ENCODE peak calls at places on chromosomes 4 and X, in nine cellular contexts. Y is psoas muscle; U is heart right ventricle; M is CD8-positive, alpha-beta T cell; V is kidney epithelial cell; S is cardiac muscle cell; E is spleen; Z is esophagus muscularis mucosa; D is left ventricle myocardium inferior. C is an unnamed sample. For H3K36me3 and H3K27me3, the result is how much of the 10 kb centered on the place peaks cover.

GRCh38 chrX:20265726-20266681 is 705 bp downstream of the RPS6KA3 start:
- DNase-seq in Y (peak), U (peak), M (peak), V (no peak), S (no peak), E (peak), Z (no peak), D (peak), C (peak)

GRCh38 chr4:166594326-166594946 is 639.9 kb downstream of the SPOCK3 start:
- DNase-seq in Y (no peak), U (peak), M (no peak), V (peak), S (peak), E (no peak), Z (no peak), D (no peak), C (no peak)

GRCh38 chr4:113837397-113837796 is 75.9 kb upstream of the CAMK2D start:
- DNase-seq in Y (no peak), U (no peak), M (no peak), V (peak), S (peak), E (no peak), Z (no peak), D (no peak), C (no peak)

GRCh38 chrX:132612990-132613564 is 124.2 kb upstream of the MBNL3 start:
- DNase-seq in Y (peak), U (peak), M (peak), V (no peak), S (peak), E (peak), Z (no peak), D (peak), C (peak)

GRCh38 chr4:96972920-96973319 is 1133.0 kb downstream of the PDHA2 start:
- DNase-seq in Y (no peak), U (no peak), M (no peak), V (no peak), S (no peak), E (no peak), Z (no peak), D (no peak), C (no peak)

GRCh38 chrX:38654302-38654701 is 93.0 kb downstream of the TSPAN7 start:
- DNase-seq in Y (no peak), U (peak), M (no peak), V (no peak), S (peak), E (no peak), Z (no peak), D (no peak), C (no peak)

GRCh38 chrX:148658115-148658725 is 157.8 kb downstream of the AFF2 start:
- DNase-seq in Y (no peak), U (no peak), M (no peak), V (no peak), S (peak), E (no peak), Z (no peak), D (no peak), C (no peak)

GRCh38 chrX:20231598-20231997 is 35.1 kb downstream of the RPS6KA3 start:
- DNase-seq in Y (no peak), U (no peak), M (no peak), V (no peak), S (no peak), E (no peak), Z (no peak), D (no peak), C (no peak)

GRCh38 chr4:150078996-150079581 is 844 bp downstream of the DCLK2 start:
- DNase-seq in Y (peak), U (peak), M (no peak), V (no peak), S (peak), E (peak), Z (no peak), D (peak), C (peak)

GRCh38 chrX:13064599-13065143 is 20.3 kb upstream of the FAM9C start:
- DNase-seq in Y (no peak), U (no peak), M (no peak), V (no peak), S (peak), E (no peak), Z (no peak), D (no peak), C (no peak)

GRCh38 chr4:82784615-82785247 is 13.9 kb downstream of the SCD5 start:
- DNase-seq in Y (no peak), U (no peak), M (no peak), V (no peak), S (peak), E (no peak), Z (peak), D (no peak), C (no peak)

GRCh38 chr4:15063341-15063740 is 61.1 kb downstream of the CPEB2 start:
- DNase-seq in Y (no peak), U (no peak), M (no peak), V (no peak), S (no peak), E (no peak), Z (no peak), D (no peak), C (no peak)

GRCh38 chr4:155761916-155762315 is 3.1 kb downstream of the GUCY1B1 start:
- DNase-seq in Y (no peak), U (no peak), M (no peak), V (peak), S (no peak), E (no peak), Z (no peak), D (no peak), C (no peak)

GRCh38 chr4:7704091-7704490 is 235.6 kb downstream of the AFAP1 start:
- DNase-seq in Y (no peak), U (no peak), M (no peak), V (no peak), S (no peak), E (no peak), Z (no peak), D (no peak), C (no peak)

GRCh38 chr4:7704625-7705024 is 235.0 kb downstream of the AFAP1 start:
- DNase-seq in Y (no peak), U (no peak), M (no peak), V (no peak), S (no peak), E (no peak), Z (no peak), D (no peak), C (no peak)

GRCh38 chr4:7701866-7702649 is 237.6 kb downstream of the AFAP1 start:
- DNase-seq in Y (no peak), U (no peak), M (no peak), V (no peak), S (no peak), E (no peak), Z (no peak), D (no peak), C (no peak)

GRCh38 chr4:7705062-7705461 is 234.6 kb downstream of the AFAP1 start:
- DNase-seq in Y (peak), U (peak), M (no peak), V (no peak), S (no peak), E (no peak), Z (no peak), D (peak), C (no peak)

DNA sequence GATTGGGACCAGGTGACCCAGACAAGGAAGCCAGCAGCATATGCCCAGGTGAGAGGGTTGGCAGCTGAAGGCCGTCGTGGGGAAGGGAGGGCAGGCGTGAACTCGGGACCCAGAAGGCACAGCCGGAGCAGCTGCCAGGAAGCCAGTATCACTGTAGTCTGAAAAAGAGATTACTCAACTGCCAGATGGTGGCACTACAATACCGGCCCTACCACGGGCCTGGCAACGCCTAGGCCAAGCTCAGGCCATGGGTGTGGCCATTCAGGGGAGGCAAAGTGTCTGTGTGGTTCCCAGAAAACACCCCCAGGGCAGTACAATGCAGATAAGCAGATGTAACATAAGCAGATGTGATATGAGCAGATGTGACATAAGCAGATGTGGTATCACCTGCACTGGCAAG is 236.0 kb downstream of the AFAP1 start:
- DNase-seq in Y (no peak), U (no peak), M (no peak), V (no peak), S (no peak), E (no peak), Z (no peak), D (no peak), C (no peak)
- TF ChIP-seq CTCF in Y (no peak), U (no peak), M (no peak), V (no peak), S (no peak), E (no peak), Z (no peak), D (no peak), C (no peak)

DNA sequence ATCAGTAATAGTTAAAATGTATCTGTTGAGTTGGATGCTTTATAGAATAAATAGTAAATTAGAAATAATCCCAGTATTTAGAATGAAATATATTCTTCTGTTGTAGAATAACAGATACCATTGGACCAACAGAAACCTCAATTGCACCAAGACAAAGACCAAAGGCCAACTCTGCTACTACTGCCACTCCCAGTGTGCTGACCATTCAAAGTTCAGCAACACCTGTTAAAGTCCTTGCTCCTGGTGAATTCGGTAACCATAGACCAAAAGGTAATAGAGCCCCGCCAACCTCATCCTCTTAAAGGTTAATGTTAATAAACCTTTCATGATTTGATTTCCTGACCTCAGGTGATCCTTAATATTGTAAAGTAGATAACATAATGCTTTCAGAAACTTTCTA is 73.8 kb downstream of the PAQR3 start:
- DNase-seq in Y (no peak), U (no peak), M (no peak), V (no peak), S (no peak), E (no peak), Z (no peak), D (no peak), C (no peak)
- H3K36me3 ChIP-seq in Y (under half), U (under half), M (under half), V (under half), S (under half), E (under half), Z (under half), D (under half), C (under half)

GRCh38 chrX:129984196-129984962 is 1.9 kb downstream of the BCORL1 start:
- DNase-seq in Y (peak), U (peak), M (peak), V (no peak), S (peak), E (peak), Z (no peak), D (peak), C (peak)

GRCh38 chrX:129981207-129981553 is 1.3 kb upstream of the BCORL1 start:
- DNase-seq in Y (no peak), U (no peak), M (no peak), V (no peak), S (no peak), E (no peak), Z (no peak), D (no peak), C (no peak)

GRCh38 chrX:129982300-129983246 is at the start of gene BCORL1:
- DNase-seq in Y (peak), U (peak), M (peak), V (peak), S (peak), E (peak), Z (peak), D (peak), C (peak)

GRCh38 chrX:129981752-129982299 is 609 bp upstream of the BCORL1 start:
- DNase-seq in Y (no peak), U (no peak), M (no peak), V (no peak), S (no peak), E (no peak), Z (no peak), D (no peak), C (no peak)

GRCh38 chrX:129983575-129984131 is 1.2 kb downstream of the BCORL1 start:
- DNase-seq in Y (peak), U (peak), M (peak), V (no peak), S (no peak), E (peak), Z (no peak), D (no peak), C (peak)
- H3K27me3 ChIP-seq in Y (under half), U (under half), M (under half), V (under half), S (under half), E (under half), Z (under half), D (under half), C (under half)

GRCh38 chr4:38071801-38072567 is 111.8 kb downstream of the PTTG2 start:
- DNase-seq in Y (no peak), U (no peak), M (no peak), V (no peak), S (peak), E (no peak), Z (no peak), D (no peak), C (no peak)

GRCh38 chr4:38068107-38068506 is 107.9 kb downstream of the PTTG2 start:
- DNase-seq in Y (no peak), U (no peak), M (no peak), V (no peak), S (no peak), E (no peak), Z (peak), D (no peak), C (no peak)

GRCh38 chr4:38072578-38072977 is 112.4 kb downstream of the PTTG2 start:
- DNase-seq in Y (no peak), U (no peak), M (no peak), V (no peak), S (no peak), E (no peak), Z (no peak), D (no peak), C (no peak)

GRCh38 chr4:38067499-38067898 is 107.3 kb downstream of the PTTG2 start:
- DNase-seq in Y (no peak), U (no peak), M (no peak), V (no peak), S (no peak), E (no peak), Z (no peak), D (no peak), C (no peak)

DNA sequence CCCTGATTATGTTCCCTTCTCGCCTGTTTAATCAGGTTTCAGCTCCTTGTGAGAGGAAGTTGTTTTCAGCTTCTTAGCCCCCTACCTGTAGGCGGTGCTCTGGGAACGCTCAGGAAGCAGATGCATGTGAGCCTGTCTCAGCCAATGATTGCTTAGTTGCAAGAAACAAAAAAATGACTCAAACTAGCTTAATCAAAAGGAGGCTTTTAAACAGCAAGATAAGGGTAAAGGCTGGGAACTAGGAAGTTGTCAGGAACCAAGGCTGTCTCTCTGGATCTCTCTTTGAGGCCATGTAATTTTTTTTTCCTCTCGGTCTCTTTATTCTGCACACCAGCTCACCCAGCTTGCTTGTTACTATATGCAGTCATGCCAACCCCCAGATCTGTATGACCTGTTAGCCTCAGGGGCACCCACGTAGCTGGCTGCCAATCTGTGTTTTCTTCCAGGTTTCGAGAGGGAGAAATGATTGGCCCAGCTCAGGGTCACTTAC is 109.1 kb downstream of the PTTG2 start:
- DNase-seq in Y (no peak), U (no peak), M (no peak), V (no peak), S (peak), E (no peak), Z (peak), D (no peak), C (peak)
- TF ChIP-seq CTCF in Y (no peak), U (peak), M (no peak), V (peak), S (peak), E (no peak), Z (no peak), D (peak), C (peak)

C was measured in ovary.